ENCODE peak calls at places on chromosomes 16 and 17, in six cellular contexts. One of them, this sample, is unnamed.

GRCh38 chr16:4351880-4352279 is 759 bp upstream of the PAM16 start:
- DNase-seq in OCI-LY7: no peak
- DNase-seq in fibroblast of lung: peak; percentile 63
- DNase-seq in GM23338: no peak
- DNase-seq in pancreas: no peak
- DNase-seq in prostate gland: no peak
- DNase-seq in this sample: no peak

GRCh38 chr16:23324727-23325126 is 22.6 kb downstream of the SCNN1B start:
- DNase-seq in OCI-LY7: no peak
- DNase-seq in fibroblast of lung: no peak
- DNase-seq in GM23338: no peak
- DNase-seq in pancreas: no peak
- DNase-seq in prostate gland: peak; percentile 79
- DNase-seq in this sample: peak; percentile 81

GRCh38 chr16:27314161-27314723 is 468 bp downstream of the IL4R start:
- DNase-seq in fibroblast of lung: peak; percentile 93
- DNase-seq in GM23338: peak; percentile 55
- DNase-seq in prostate gland: no peak
- DNase-seq in OCI-LY7: no peak
- DNase-seq in pancreas: peak; percentile 59
- DNase-seq in this sample: peak; percentile 65

GRCh38 chr17:13273744-13274295 is 256.0 kb upstream of the ELAC2 start:
- DNase-seq in OCI-LY7: no peak
- DNase-seq in fibroblast of lung: no peak
- DNase-seq in GM23338: no peak
- DNase-seq in pancreas: no peak
- DNase-seq in prostate gland: no peak
- DNase-seq in this sample: no peak

GRCh38 chr17:47266782-47267181 is 13.2 kb downstream of the ITGB3 start:
- DNase-seq in prostate gland: no peak
- DNase-seq in OCI-LY7: no peak
- DNase-seq in pancreas: no peak
- DNase-seq in fibroblast of lung: peak; percentile 51
- DNase-seq in GM23338: no peak
- DNase-seq in this sample: no peak

GRCh38 chr17:65592131-65592965 is 30.9 kb upstream of the AXIN2 start:
- DNase-seq in prostate gland: no peak
- DNase-seq in OCI-LY7: no peak
- DNase-seq in fibroblast of lung: no peak
- DNase-seq in pancreas: no peak
- DNase-seq in GM23338: no peak
- DNase-seq in this sample: no peak

GRCh38 chr17:42133461-42134041 is 10.9 kb downstream of the HSPB9 start:
- DNase-seq in prostate gland: no peak
- DNase-seq in OCI-LY7: peak; percentile 97
- DNase-seq in fibroblast of lung: no peak
- DNase-seq in pancreas: no peak
- DNase-seq in GM23338: no peak
- DNase-seq in this sample: no peak

GRCh38 chr16:8962393-8963009 is 1.2 kb downstream of the USP7 start:
- DNase-seq in fibroblast of lung: no peak
- DNase-seq in OCI-LY7: peak; percentile 94
- DNase-seq in prostate gland: no peak
- DNase-seq in GM23338: peak; percentile 69
- DNase-seq in pancreas: peak; percentile 73
- DNase-seq in this sample: peak; percentile 45

GRCh38 chr17:10613775-10614513 is 43.2 kb downstream of the MYH3 start:
- DNase-seq in fibroblast of lung: peak; percentile 3
- DNase-seq in GM23338: no peak
- DNase-seq in pancreas: no peak
- DNase-seq in prostate gland: no peak
- DNase-seq in OCI-LY7: no peak
- DNase-seq in this sample: no peak

GRCh38 chr17:27659685-27660084 is 28.7 kb downstream of the LGALS9 start:
- DNase-seq in OCI-LY7: no peak
- DNase-seq in fibroblast of lung: no peak
- DNase-seq in GM23338: no peak
- DNase-seq in prostate gland: no peak
- DNase-seq in pancreas: no peak
- DNase-seq in this sample: no peak

GRCh38 chr17:41772218-41772585 is 14.3 kb downstream of the JUP start:
- DNase-seq in GM23338: peak; percentile 87
- DNase-seq in fibroblast of lung: no peak
- DNase-seq in OCI-LY7: no peak
- DNase-seq in prostate gland: peak; percentile 88
- DNase-seq in pancreas: peak; percentile 76
- DNase-seq in this sample: peak; percentile 69

GRCh38 chr16:57530531-57531252 is 5.7 kb downstream of the CCDC102A start:
- DNase-seq in prostate gland: no peak
- DNase-seq in fibroblast of lung: no peak
- DNase-seq in GM23338: no peak
- DNase-seq in pancreas: peak; percentile 46
- DNase-seq in OCI-LY7: no peak
- DNase-seq in this sample: peak; percentile 30

GRCh38 chr16:48161906-48162305 is 6.1 kb upstream of the ABCC12 start:
- DNase-seq in prostate gland: no peak
- DNase-seq in pancreas: no peak
- DNase-seq in OCI-LY7: no peak
- DNase-seq in fibroblast of lung: no peak
- DNase-seq in GM23338: no peak
- DNase-seq in this sample: no peak

GRCh38 chr17:56815711-56816110 is 18.0 kb downstream of the C17orf67 start:
- DNase-seq in OCI-LY7: no peak
- DNase-seq in prostate gland: no peak
- DNase-seq in GM23338: no peak
- DNase-seq in pancreas: no peak
- DNase-seq in fibroblast of lung: peak; percentile 72
- DNase-seq in this sample: no peak

GRCh38 chr17:32259596-32259995 is 6.0 kb upstream of the RHBDL3 start:
- DNase-seq in GM23338: no peak
- DNase-seq in fibroblast of lung: peak; percentile 75
- DNase-seq in prostate gland: no peak
- DNase-seq in pancreas: no peak
- DNase-seq in OCI-LY7: no peak
- DNase-seq in this sample: no peak

GRCh38 chr17:38463451-38463858 is 35.2 kb downstream of the ARHGAP23 start:
- DNase-seq in OCI-LY7: no peak
- DNase-seq in fibroblast of lung: no peak
- DNase-seq in GM23338: no peak
- DNase-seq in prostate gland: peak; percentile 69
- DNase-seq in pancreas: no peak
- DNase-seq in this sample: no peak

GRCh38 chr16:67936876-67937605 is 391 bp upstream of the PSMB10 start:
- DNase-seq in OCI-LY7: peak; percentile 93
- DNase-seq in GM23338: no peak
- DNase-seq in pancreas: no peak
- DNase-seq in prostate gland: peak; percentile 60
- DNase-seq in fibroblast of lung: no peak
- DNase-seq in this sample: peak; percentile 82

GRCh38 chr17:21356537-21357127 is 19.5 kb upstream of the KCNJ12 start:
- DNase-seq in pancreas: no peak
- DNase-seq in prostate gland: no peak
- DNase-seq in fibroblast of lung: no peak
- DNase-seq in GM23338: no peak
- DNase-seq in OCI-LY7: no peak
- DNase-seq in this sample: no peak

GRCh38 chr17:7213895-7214299 is 5.7 kb downstream of the DLG4 start:
- DNase-seq in pancreas: peak; percentile 79
- DNase-seq in fibroblast of lung: peak; percentile 77
- DNase-seq in prostate gland: peak; percentile 43
- DNase-seq in GM23338: peak; percentile 100
- DNase-seq in OCI-LY7: peak; percentile 86
- DNase-seq in this sample: no peak
- TF ChIP-seq CTCF in pancreas: no peak
- TF ChIP-seq CTCF in fibroblast of lung: peak; percentile 26
- TF ChIP-seq CTCF in prostate gland: no peak
- TF ChIP-seq CTCF in GM23338: peak; percentile 88
- TF ChIP-seq CTCF in OCI-LY7: peak; percentile 82
- TF ChIP-seq CTCF in this sample: peak; percentile 15

DNA sequence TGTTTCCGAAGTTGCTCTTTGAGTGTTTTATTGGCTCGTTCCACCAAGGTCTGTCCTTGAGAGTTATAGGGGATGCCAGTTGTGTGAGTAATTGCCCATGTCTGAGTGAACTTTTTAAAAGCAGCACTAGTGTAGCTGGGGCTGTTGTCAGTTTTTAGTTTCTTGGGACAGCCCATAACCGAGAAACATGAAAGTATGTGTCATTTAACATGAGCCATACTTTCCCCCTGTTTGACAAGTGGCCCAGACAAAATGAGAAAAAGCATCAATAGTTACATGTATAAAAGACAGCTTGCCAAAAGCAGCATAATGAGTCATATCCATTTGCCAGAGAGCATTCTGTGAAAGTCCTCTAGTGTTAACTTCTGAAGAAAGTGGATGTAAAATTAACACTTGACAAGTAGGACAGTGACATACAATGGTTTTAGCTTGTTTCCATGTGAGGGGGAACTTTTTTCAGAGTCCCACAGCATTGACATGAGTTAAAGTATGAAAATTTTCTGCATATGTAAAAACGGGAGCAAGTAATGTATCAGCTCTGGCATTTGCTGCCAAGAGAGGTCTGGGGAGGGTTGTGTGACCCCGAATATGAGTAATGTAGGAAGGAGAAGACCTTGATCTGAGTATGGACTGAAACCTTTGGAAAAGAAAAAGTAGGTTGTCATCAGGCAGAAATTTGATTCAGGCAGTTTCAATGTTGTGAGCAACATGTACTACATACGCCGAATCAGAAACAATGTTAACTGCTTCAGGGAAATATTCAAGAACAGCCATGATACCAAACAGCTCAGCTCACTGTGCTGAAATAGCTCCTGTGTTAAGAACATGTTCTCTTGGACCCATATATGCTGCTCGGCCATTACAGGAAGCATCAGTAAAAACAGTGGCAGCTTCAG is 56.8 kb upstream of the ARL4D start:
- DNase-seq in prostate gland: no peak
- DNase-seq in OCI-LY7: no peak
- DNase-seq in GM23338: no peak
- DNase-seq in fibroblast of lung: peak; percentile 77
- DNase-seq in pancreas: no peak
- DNase-seq in this sample: no peak
- H3K27ac ChIP-seq in prostate gland: no peak overlapping the region
- H3K27ac ChIP-seq in OCI-LY7: no peak overlapping the region
- H3K27ac ChIP-seq in GM23338: no peak overlapping the region
- H3K27ac ChIP-seq in fibroblast of lung: peak overlapping the region; percentile 47
- H3K27ac ChIP-seq in pancreas: no peak overlapping the region
- H3K27ac ChIP-seq in this sample: no peak overlapping the region

GRCh38 chr17:81961554-81962498 is 839 bp upstream of the NOTUM start:
- DNase-seq in pancreas: no peak
- DNase-seq in prostate gland: no peak
- DNase-seq in OCI-LY7: no peak
- DNase-seq in fibroblast of lung: no peak
- DNase-seq in GM23338: peak; percentile 41
- DNase-seq in this sample: no peak

GRCh38 chr17:81960130-81960958 is 643 bp downstream of the NOTUM start:
- DNase-seq in fibroblast of lung: no peak
- DNase-seq in pancreas: no peak
- DNase-seq in GM23338: peak; percentile 66
- DNase-seq in OCI-LY7: no peak
- DNase-seq in prostate gland: no peak
- DNase-seq in this sample: no peak

GRCh38 chr17:81959362-81960129 is 1.4 kb downstream of the NOTUM start:
- DNase-seq in prostate gland: peak; percentile 53
- DNase-seq in pancreas: peak; percentile 95
- DNase-seq in fibroblast of lung: peak; percentile 32
- DNase-seq in OCI-LY7: peak; percentile 83
- DNase-seq in GM23338: peak; percentile 80
- DNase-seq in this sample: peak; percentile 66

GRCh38 chr17:81962499-81963441 is 1.8 kb upstream of the NOTUM start:
- DNase-seq in GM23338: peak; percentile 39
- DNase-seq in prostate gland: no peak
- DNase-seq in fibroblast of lung: no peak
- DNase-seq in OCI-LY7: no peak
- DNase-seq in pancreas: no peak
- DNase-seq in this sample: no peak

GRCh38 chr17:81961087-81961514 is at the start of gene NOTUM:
- DNase-seq in fibroblast of lung: peak; percentile 29
- DNase-seq in prostate gland: no peak
- DNase-seq in OCI-LY7: peak; percentile 39
- DNase-seq in GM23338: peak; percentile 79
- DNase-seq in pancreas: no peak
- DNase-seq in this sample: no peak
- TF ChIP-seq CTCF in fibroblast of lung: no peak
- TF ChIP-seq CTCF in prostate gland: no peak
- TF ChIP-seq CTCF in OCI-LY7: peak; percentile 40
- TF ChIP-seq CTCF in GM23338: peak; percentile 30
- TF ChIP-seq CTCF in pancreas: no peak
- TF ChIP-seq CTCF in this sample: no peak

GRCh38 chr17:64084940-64085649 is 44.8 kb downstream of the ERN1 start:
- DNase-seq in prostate gland: no peak
- DNase-seq in pancreas: no peak
- DNase-seq in OCI-LY7: no peak
- DNase-seq in GM23338: peak; percentile 59
- DNase-seq in fibroblast of lung: no peak
- DNase-seq in this sample: no peak
- H3K27ac ChIP-seq in prostate gland: no peak overlapping the region
- H3K27ac ChIP-seq in pancreas: peak overlapping the region; percentile 63
- H3K27ac ChIP-seq in OCI-LY7: peak overlapping the region; percentile 20
- H3K27ac ChIP-seq in GM23338: no peak overlapping the region
- H3K27ac ChIP-seq in fibroblast of lung: no peak overlapping the region
- H3K27ac ChIP-seq in this sample: peak overlapping the region; percentile 45

DNA sequence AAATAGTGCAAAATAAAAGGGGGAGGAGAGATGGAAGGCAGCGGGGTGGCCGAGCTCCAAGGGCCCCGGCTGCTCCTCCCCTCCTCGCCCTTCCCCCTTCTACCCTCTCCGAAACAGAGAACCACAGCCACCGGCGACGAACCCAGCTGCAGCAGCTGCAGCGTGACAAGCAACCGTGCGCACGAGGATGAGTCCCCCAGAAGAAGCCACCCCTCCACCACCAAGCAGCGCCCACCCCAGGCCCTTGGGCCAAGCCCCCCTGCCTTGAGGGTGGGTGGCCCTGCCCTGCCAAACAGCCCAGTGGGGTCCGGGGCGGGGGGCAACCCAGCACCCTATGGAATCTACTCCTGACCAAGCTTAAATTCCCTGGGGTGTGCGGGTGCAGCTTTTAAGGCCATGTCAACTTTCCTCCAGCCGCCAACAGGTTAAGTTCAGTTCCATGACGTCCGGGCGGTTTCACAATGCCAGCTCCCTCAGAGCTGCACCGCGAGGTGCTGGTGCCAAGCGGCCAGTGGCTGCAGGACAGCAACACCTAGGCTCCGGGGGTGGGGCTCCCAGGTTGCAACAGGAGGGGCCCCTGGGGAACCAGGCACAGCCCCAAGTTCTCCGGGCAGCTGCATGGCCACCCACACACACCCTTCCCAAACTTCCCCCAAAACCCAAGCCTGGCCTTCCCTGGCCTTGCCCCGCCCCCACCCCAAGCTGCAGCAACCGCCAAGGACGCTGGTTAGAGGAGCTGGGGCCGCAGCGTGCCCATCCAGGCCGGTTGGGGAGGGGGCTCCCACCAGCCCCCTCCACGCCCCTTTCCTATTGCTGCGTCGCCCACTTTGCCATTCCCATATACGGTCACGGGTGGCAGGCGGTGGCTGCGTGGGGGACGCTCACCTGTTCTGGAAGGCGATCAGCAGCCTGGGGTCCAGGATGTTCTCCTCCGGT is 2.0 kb downstream of the CBX4 start:
- DNase-seq in OCI-LY7: peak; percentile 97
- DNase-seq in fibroblast of lung: peak; percentile 69
- DNase-seq in GM23338: peak; percentile 82
- DNase-seq in prostate gland: peak; percentile 90
- DNase-seq in pancreas: peak; percentile 90
- DNase-seq in this sample: peak; percentile 93
- TF ChIP-seq CTCF in OCI-LY7: peak; percentile 32
- TF ChIP-seq CTCF in fibroblast of lung: no peak
- TF ChIP-seq CTCF in GM23338: no peak
- TF ChIP-seq CTCF in prostate gland: no peak
- TF ChIP-seq CTCF in pancreas: no peak
- TF ChIP-seq CTCF in this sample: peak; percentile 10